ENCODE peak calls at places on chromosomes 1 and 21, in eight cellular contexts. F is thoracic aorta, W is PC-3, Q is adrenal gland, E is foreskin fibroblast, Y is ascending aorta, J is breast epithelium, P is neural progenitor cell. C is an unnamed sample.

GRCh38 chr1:221174598-221174997 is 295.4 kb downstream of the HLX start:
- DNase-seq in P (peak), F (no peak), Y (no peak), Q (no peak), W (no peak), E (no peak), J (no peak), C (no peak)

GRCh38 chr21:45412491-45412890 is 7.5 kb downstream of the COL18A1 start:
- DNase-seq in F (no peak), J (no peak), E (no peak), Y (no peak), Q (no peak), W (no peak), P (no peak), C (no peak)

GRCh38 chr1:239841635-239842034 is 250.0 kb upstream of the FMN2 start:
- DNase-seq in Y (no peak), Q (no peak), P (no peak), W (no peak), J (no peak), F (no peak), E (no peak), C (no peak)

GRCh38 chr1:161198877-161199431 is at the start of gene ADAMTS4:
- DNase-seq in J (peak), P (peak), Y (peak), E (peak), Q (peak), F (no peak), W (no peak), C (no peak)

GRCh38 chr1:180182721-180183311 is 28.1 kb downstream of the QSOX1 start:
- DNase-seq in F (no peak), J (no peak), Q (no peak), E (no peak), Y (no peak), W (no peak), P (no peak), C (no peak)

GRCh38 chr21:45471229-45472052 is 66.5 kb downstream of the COL18A1 start:
- DNase-seq in Y (peak), Q (no peak), E (peak), J (no peak), F (no peak), W (peak), P (no peak), C (no peak)

GRCh38 chr1:183194527-183195145 is 8.6 kb downstream of the LAMC2 start:
- DNase-seq in Y (no peak), F (no peak), P (peak), W (no peak), E (no peak), Q (no peak), J (no peak), C (no peak)

GRCh38 chr1:1613509-1614082 is 1.7 kb upstream of the MIB2 start:
- DNase-seq in P (no peak), J (no peak), F (no peak), Y (no peak), Q (peak), W (no peak), E (no peak), C (no peak)

GRCh38 chr1:1171551-1172340 is 1.9 kb upstream of the TTLL10 start:
- DNase-seq in Q (peak), F (no peak), J (no peak), W (no peak), E (no peak), Y (peak), P (peak), C (peak)

DNA sequence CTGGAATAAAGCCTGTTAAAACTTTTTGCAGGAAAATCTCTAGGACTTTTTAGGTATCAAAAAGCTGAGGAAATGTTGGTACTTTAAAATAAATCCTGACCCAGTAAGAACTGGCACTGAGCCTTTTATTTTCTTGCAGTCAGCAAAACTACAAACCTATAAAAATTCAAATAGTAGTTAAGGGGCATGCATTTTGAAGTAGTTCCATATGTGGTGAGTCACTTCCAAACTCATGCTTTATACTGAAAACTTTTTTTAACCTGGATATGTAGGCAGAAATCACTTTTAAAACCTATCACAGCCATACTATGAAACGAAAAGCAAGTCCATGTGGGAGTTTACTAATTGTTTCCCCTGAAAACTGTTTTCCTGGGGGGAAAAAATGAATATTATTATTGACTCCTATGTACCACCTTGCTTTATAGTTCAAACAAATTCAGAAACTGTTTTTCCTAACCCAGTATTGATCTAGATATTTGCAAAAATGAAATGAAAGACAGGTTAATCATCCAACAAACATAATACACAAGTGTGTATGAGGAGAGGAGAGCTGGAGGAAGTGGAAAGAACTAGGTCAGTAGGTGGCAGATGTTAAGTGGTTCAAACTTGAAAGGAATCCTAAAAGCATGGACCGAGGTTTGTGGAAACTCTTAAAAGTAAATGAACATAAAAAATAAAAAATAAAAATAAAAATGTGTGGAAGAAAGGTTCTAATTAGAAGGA is 30.5 kb downstream of the NRIP1 start:
- DNase-seq in Q (no peak), Y (no peak), J (no peak), E (peak), W (peak), P (no peak), F (no peak), C (no peak)
- TF ChIP-seq CTCF in Q (no peak), Y (no peak), J (no peak), E (no peak), W (no peak), P (no peak), F (no peak), C (no peak)

GRCh38 chr1:79044974-79045650 is 38.6 kb upstream of the ADGRL4 start:
- DNase-seq in W (no peak), E (no peak), Q (no peak), P (peak), F (no peak), J (no peak), Y (no peak), C (no peak)
- TF ChIP-seq CTCF in W (peak), E (no peak), Q (no peak), P (peak), F (no peak), J (no peak), Y (no peak), C (no peak)

GRCh38 chr1:38990746-38991637 is at the start of gene AKIRIN1:
- DNase-seq in W (peak), F (peak), E (peak), Y (peak), P (peak), Q (peak), J (peak), C (peak)
- TF ChIP-seq CTCF in W (no peak), F (peak), E (no peak), Y (no peak), P (no peak), Q (peak), J (no peak), C (no peak)

GRCh38 chr21:31730687-31731111 is 1.2 kb downstream of the SCAF4 start:
- DNase-seq in P (peak), Q (no peak), F (no peak), J (no peak), Y (no peak), E (no peak), W (peak), C (no peak)

GRCh38 chr21:31731802-31732537 is at the start of gene SCAF4:
- DNase-seq in E (peak), J (peak), Q (peak), Y (peak), F (peak), W (peak), P (peak), C (peak)

GRCh38 chr21:31729622-31730343 is 2.1 kb downstream of the SCAF4 start:
- DNase-seq in Y (no peak), E (no peak), P (no peak), Q (no peak), F (no peak), W (no peak), J (no peak), C (no peak)

GRCh38 chr21:31732538-31732864 is 583 bp upstream of the SCAF4 start:
- DNase-seq in P (no peak), Q (no peak), J (no peak), W (no peak), E (no peak), Y (no peak), F (no peak), C (no peak)

GRCh38 chr21:31731112-31731801 is 661 bp downstream of the SCAF4 start:
- DNase-seq in F (no peak), W (no peak), Q (peak), J (peak), E (peak), Y (peak), P (peak), C (peak)
- TF ChIP-seq CTCF in F (no peak), W (no peak), Q (peak), J (no peak), E (no peak), Y (no peak), P (peak), C (no peak)

C was measured in natural killer cell.